ENCODE peak calls at places on chromosomes 16 and 17, in four cellular contexts. One of them, this sample, is unnamed.

GRCh38 chr17:9334536-9335446 is 240.8 kb downstream of the STX8 start:
- DNase-seq in CD4-positive, CD25-positive, alpha-beta regulatory T cell: no peak
- DNase-seq in cardiac muscle cell: no peak
- DNase-seq in keratinocyte: no peak
- DNase-seq in this sample: no peak

GRCh38 chr16:86952769-86953168 is 364.4 kb downstream of the C16orf95 start:
- DNase-seq in CD4-positive, CD25-positive, alpha-beta regulatory T cell: no peak
- DNase-seq in cardiac muscle cell: no peak
- DNase-seq in keratinocyte: no peak
- DNase-seq in this sample: no peak

GRCh38 chr17:81542431-81543338 is 9.5 kb downstream of the FAAP100 start:
- DNase-seq in CD4-positive, CD25-positive, alpha-beta regulatory T cell: no peak
- DNase-seq in cardiac muscle cell: no peak
- DNase-seq in keratinocyte: no peak
- DNase-seq in this sample: no peak

GRCh38 chr16:23679274-23679985 is 741 bp downstream of the PLK1 start:
- DNase-seq in CD4-positive, CD25-positive, alpha-beta regulatory T cell: no peak
- DNase-seq in cardiac muscle cell: peak; percentile 54
- DNase-seq in keratinocyte: no peak
- DNase-seq in this sample: no peak

GRCh38 chr16:27216297-27216885 is 13.1 kb downstream of the KDM8 start:
- DNase-seq in CD4-positive, CD25-positive, alpha-beta regulatory T cell: no peak
- DNase-seq in cardiac muscle cell: no peak
- DNase-seq in keratinocyte: no peak
- DNase-seq in this sample: no peak

GRCh38 chr17:66165537-66166123 is 26.3 kb downstream of the CEP112 start:
- DNase-seq in CD4-positive, CD25-positive, alpha-beta regulatory T cell: no peak
- DNase-seq in cardiac muscle cell: peak; percentile 79
- DNase-seq in keratinocyte: no peak
- DNase-seq in this sample: no peak

GRCh38 chr17:42833771-42834422 is 700 bp downstream of the PSME3 start:
- DNase-seq in CD4-positive, CD25-positive, alpha-beta regulatory T cell: no peak
- DNase-seq in cardiac muscle cell: no peak
- DNase-seq in keratinocyte: no peak
- DNase-seq in this sample: no peak

GRCh38 chr16:79071424-79071823 is 529.1 kb downstream of the MAF start:
- DNase-seq in CD4-positive, CD25-positive, alpha-beta regulatory T cell: no peak
- DNase-seq in cardiac muscle cell: no peak
- DNase-seq in keratinocyte: no peak
- DNase-seq in this sample: no peak

GRCh38 chr17:50079334-50080095 is 15.6 kb upstream of the PDK2 start:
- DNase-seq in CD4-positive, CD25-positive, alpha-beta regulatory T cell: no peak
- DNase-seq in cardiac muscle cell: no peak
- DNase-seq in keratinocyte: no peak
- DNase-seq in this sample: no peak

GRCh38 chr17:79838541-79839274 is 532 bp downstream of the CBX4 start:
- DNase-seq in CD4-positive, CD25-positive, alpha-beta regulatory T cell: peak; percentile 42
- DNase-seq in cardiac muscle cell: peak; percentile 70
- DNase-seq in keratinocyte: no peak
- DNase-seq in this sample: no peak

GRCh38 chr16:11621920-11622651 is 35.4 kb upstream of the LITAF start:
- DNase-seq in CD4-positive, CD25-positive, alpha-beta regulatory T cell: peak; percentile 16
- DNase-seq in cardiac muscle cell: no peak
- DNase-seq in keratinocyte: no peak
- DNase-seq in this sample: no peak

GRCh38 chr17:80029235-80029974 is 6.3 kb downstream of the TBC1D16 start:
- DNase-seq in CD4-positive, CD25-positive, alpha-beta regulatory T cell: no peak
- DNase-seq in cardiac muscle cell: peak; percentile 89
- DNase-seq in keratinocyte: no peak
- DNase-seq in this sample: peak; percentile 71

GRCh38 chr16:30401768-30402425 is 5.5 kb upstream of the ZNF771 start:
- DNase-seq in CD4-positive, CD25-positive, alpha-beta regulatory T cell: no peak
- DNase-seq in cardiac muscle cell: no peak
- DNase-seq in keratinocyte: no peak
- DNase-seq in this sample: no peak

GRCh38 chr16:84893849-84894599 is 74.2 kb downstream of the CRISPLD2 start:
- DNase-seq in CD4-positive, CD25-positive, alpha-beta regulatory T cell: no peak
- DNase-seq in cardiac muscle cell: no peak
- DNase-seq in keratinocyte: no peak
- DNase-seq in this sample: no peak

GRCh38 chr17:15886804-15887203 is 58.1 kb upstream of the ADORA2B start:
- DNase-seq in CD4-positive, CD25-positive, alpha-beta regulatory T cell: no peak
- DNase-seq in cardiac muscle cell: no peak
- DNase-seq in keratinocyte: no peak
- DNase-seq in this sample: no peak

GRCh38 chr17:59416184-59416583 is 84.7 kb downstream of the YPEL2 start:
- DNase-seq in CD4-positive, CD25-positive, alpha-beta regulatory T cell: no peak
- DNase-seq in cardiac muscle cell: no peak
- DNase-seq in keratinocyte: no peak
- DNase-seq in this sample: no peak

GRCh38 chr17:82734987-82735866 is at the start of gene FN3K:
- DNase-seq in CD4-positive, CD25-positive, alpha-beta regulatory T cell: peak; percentile 18
- DNase-seq in cardiac muscle cell: peak; percentile 79
- DNase-seq in keratinocyte: no peak
- DNase-seq in this sample: no peak

GRCh38 chr17:75367312-75367711 is 38.2 kb downstream of the GRB2 start:
- DNase-seq in CD4-positive, CD25-positive, alpha-beta regulatory T cell: no peak
- DNase-seq in cardiac muscle cell: no peak
- DNase-seq in keratinocyte: peak; percentile 5
- DNase-seq in this sample: no peak

GRCh38 chr17:75365931-75366275 is 39.6 kb downstream of the GRB2 start:
- DNase-seq in CD4-positive, CD25-positive, alpha-beta regulatory T cell: no peak
- DNase-seq in cardiac muscle cell: no peak
- DNase-seq in keratinocyte: no peak
- DNase-seq in this sample: no peak

GRCh38 chr17:75365009-75365930 is 40.2 kb downstream of the GRB2 start:
- DNase-seq in CD4-positive, CD25-positive, alpha-beta regulatory T cell: no peak
- DNase-seq in cardiac muscle cell: no peak
- DNase-seq in keratinocyte: no peak
- DNase-seq in this sample: no peak

GRCh38 chr17:75364078-75364477 is 41.4 kb downstream of the GRB2 start:
- DNase-seq in CD4-positive, CD25-positive, alpha-beta regulatory T cell: no peak
- DNase-seq in cardiac muscle cell: peak; percentile 66
- DNase-seq in keratinocyte: no peak
- DNase-seq in this sample: no peak

GRCh38 chr17:75366432-75366831 is 39.0 kb downstream of the GRB2 start:
- DNase-seq in CD4-positive, CD25-positive, alpha-beta regulatory T cell: no peak
- DNase-seq in cardiac muscle cell: no peak
- DNase-seq in keratinocyte: no peak
- DNase-seq in this sample: no peak
- H3K4me1 ChIP-seq in CD4-positive, CD25-positive, alpha-beta regulatory T cell: peaks cover 80% of the 10 kb centered on the region
- H3K4me1 ChIP-seq in cardiac muscle cell: peaks cover 11% of the 10 kb centered on the region
- H3K4me1 ChIP-seq in keratinocyte: peaks cover 36% of the 10 kb centered on the region
- H3K4me1 ChIP-seq in this sample: peaks cover 34% of the 10 kb centered on the region

DNA sequence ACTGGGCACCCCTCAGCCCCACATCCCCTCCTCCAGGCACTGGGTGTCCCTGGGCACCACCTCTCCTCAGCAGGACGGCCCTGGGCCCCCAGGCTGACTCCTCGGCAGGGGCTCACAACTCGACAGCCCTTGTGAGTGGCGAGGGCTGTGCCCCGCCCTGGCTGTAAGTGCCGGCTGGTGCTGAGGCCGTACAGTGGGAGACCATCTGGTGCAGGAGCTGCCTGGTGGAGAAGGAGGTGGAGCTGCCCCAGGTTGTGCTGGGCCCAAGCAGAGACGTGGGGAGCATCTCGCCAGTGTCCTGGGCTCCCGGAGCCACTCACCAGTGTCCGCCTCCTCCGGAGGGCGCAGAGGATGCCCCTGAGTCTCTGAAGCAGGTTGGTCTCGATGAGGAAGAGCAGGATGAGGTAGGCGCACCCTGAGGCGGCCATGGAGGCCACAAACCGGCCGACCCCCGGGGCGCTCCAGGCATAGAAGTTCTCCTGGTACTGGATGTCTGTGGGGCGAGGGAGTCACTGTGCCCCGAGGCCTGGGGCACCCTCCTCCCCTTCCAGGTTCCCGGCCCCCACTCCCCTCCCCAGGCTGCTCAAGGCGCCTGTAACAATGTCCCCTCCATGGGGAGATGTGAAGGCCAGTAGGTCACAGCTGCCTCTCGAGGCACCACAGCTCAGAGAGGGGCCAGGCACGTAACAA is 15.1 kb upstream of the RNPS1 start:
- DNase-seq in CD4-positive, CD25-positive, alpha-beta regulatory T cell: no peak
- DNase-seq in cardiac muscle cell: no peak
- DNase-seq in keratinocyte: no peak
- DNase-seq in this sample: no peak
- H3K27me3 ChIP-seq in CD4-positive, CD25-positive, alpha-beta regulatory T cell: no peaks in the 10 kb centered on the region
- H3K27me3 ChIP-seq in cardiac muscle cell: no peaks in the 10 kb centered on the region
- H3K27me3 ChIP-seq in keratinocyte: peaks cover 4% of the 10 kb centered on the region
- H3K27me3 ChIP-seq in this sample: no peaks in the 10 kb centered on the region

DNA sequence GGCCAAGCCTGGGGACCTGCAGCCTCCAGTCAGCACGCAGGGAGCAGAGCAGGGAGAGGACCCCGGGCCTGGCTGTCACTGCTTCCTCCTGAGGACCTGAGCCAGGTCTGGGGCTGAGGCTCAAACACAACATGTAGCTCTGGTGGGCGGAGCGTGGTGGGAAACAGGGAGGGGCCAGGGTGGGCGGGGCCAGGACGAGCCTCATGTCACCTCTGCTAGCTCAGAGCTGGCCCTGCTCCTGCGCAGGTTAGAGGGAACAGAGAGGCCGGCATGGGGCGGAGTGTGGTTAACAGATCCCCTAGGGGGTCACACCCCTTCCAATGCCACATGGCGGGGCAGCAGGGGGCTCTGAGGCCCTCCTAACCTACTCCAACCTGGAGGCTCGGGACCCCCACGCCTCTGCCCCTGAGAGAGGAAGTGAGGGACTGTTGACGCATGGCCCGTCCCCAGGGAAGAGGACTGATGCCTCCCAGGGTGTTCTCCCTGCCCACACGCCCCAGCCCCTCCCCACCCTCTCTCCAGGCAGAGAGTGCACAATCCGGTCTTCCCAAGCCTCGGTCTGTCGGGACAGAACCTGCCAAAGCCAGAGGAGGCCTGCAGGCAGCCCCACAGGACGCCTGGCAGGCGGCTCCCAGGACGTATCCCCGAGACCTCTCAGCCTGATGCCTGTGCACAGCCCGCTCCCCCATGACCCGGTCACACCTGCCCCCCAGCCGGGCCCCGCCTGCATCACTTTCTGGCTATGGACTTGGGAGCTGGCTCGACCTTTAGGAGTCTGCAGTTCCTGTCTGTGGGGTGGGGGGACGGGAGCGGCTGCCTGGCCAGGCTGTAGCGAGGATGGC is 15.2 kb downstream of the PIEZO1 start:
- DNase-seq in CD4-positive, CD25-positive, alpha-beta regulatory T cell: no peak
- DNase-seq in cardiac muscle cell: no peak
- DNase-seq in keratinocyte: no peak
- DNase-seq in this sample: no peak
- H3K4me1 ChIP-seq in CD4-positive, CD25-positive, alpha-beta regulatory T cell: peaks cover 58% of the 10 kb centered on the region
- H3K4me1 ChIP-seq in cardiac muscle cell: peaks cover 77% of the 10 kb centered on the region
- H3K4me1 ChIP-seq in keratinocyte: peaks cover 41% of the 10 kb centered on the region
- H3K4me1 ChIP-seq in this sample: peaks cover 60% of the 10 kb centered on the region

DNA sequence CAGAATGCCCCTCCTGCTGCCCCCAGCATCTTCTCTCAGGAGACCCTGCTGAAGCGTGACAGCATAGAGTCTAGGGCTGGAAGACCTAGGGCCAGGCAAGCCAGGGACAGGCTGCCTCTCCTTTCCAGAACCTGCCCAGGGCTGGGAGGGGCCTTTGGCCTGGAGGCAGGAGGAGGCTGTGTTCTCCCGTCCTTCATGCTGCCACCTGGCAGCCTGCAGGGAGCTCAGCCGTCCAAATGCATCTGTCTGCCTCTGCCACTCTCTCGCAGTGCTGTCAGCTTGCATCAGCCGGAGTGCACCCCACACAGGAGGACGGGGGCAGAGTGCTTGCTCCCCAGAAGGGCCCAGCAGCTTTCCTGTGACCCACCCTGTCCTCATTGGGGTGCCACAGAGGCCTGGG is 31.3 kb downstream of the ARHGAP23 start:
- DNase-seq in CD4-positive, CD25-positive, alpha-beta regulatory T cell: no peak
- DNase-seq in cardiac muscle cell: no peak
- DNase-seq in keratinocyte: no peak
- DNase-seq in this sample: no peak
- H3K27me3 ChIP-seq in CD4-positive, CD25-positive, alpha-beta regulatory T cell: no peaks in the 10 kb centered on the region
- H3K27me3 ChIP-seq in cardiac muscle cell: no peaks in the 10 kb centered on the region
- H3K27me3 ChIP-seq in keratinocyte: no peaks in the 10 kb centered on the region
- H3K27me3 ChIP-seq in this sample: no peaks in the 10 kb centered on the region